ENCODE peak calls at places on chromosomes 11 and 22, in six cellular contexts. Y is psoas muscle, X is MCF 10A, N is aorta, H is foreskin fibroblast, V is T-helper 9 cell. Q is an unnamed sample.

GRCh38 chr11:64288353-64288750 is 2.7 kb downstream of the GPR137 start:
- DNase-seq in V (no peak), H (no peak), X (no peak), Y (no peak), N (no peak), Q (no peak)

GRCh38 chr22:27473533-27473932 is 328.0 kb downstream of the MN1 start:
- DNase-seq in Y (no peak), H (no peak), N (no peak), X (no peak), V (no peak), Q (no peak)

GRCh38 chr22:41447435-41448188 is 1.0 kb upstream of the TOB2 start:
- DNase-seq in H (peak), N (peak), Y (peak), V (peak), X (peak), Q (peak)

GRCh38 chr11:12704049-12704448 is 29.8 kb downstream of the TEAD1 start:
- DNase-seq in V (no peak), N (no peak), X (peak), H (peak), Y (no peak), Q (no peak)

GRCh38 chr11:107565219-107565937 is at the start of gene ALKBH8:
- DNase-seq in H (peak), N (peak), V (peak), Y (peak), X (peak), Q (peak)

GRCh38 chr22:28054622-28054871 is 135.5 kb upstream of the PITPNB start:
- DNase-seq in H (no peak), Y (no peak), V (no peak), X (no peak), N (no peak), Q (no peak)

GRCh38 chr11:47589504-47590025 is 3.1 kb downstream of the FAM180B start:
- DNase-seq in H (no peak), V (no peak), Y (no peak), N (peak), X (no peak), Q (no peak)

GRCh38 chr11:103397369-103397768 is 288.1 kb downstream of the DYNC2H1 start:
- DNase-seq in V (no peak), H (no peak), X (no peak), Y (no peak), N (no peak), Q (no peak)

GRCh38 chr11:122737951-122738693 is 82.6 kb downstream of the UBASH3B start:
- DNase-seq in Y (no peak), H (no peak), N (no peak), X (no peak), V (no peak), Q (no peak)

GRCh38 chr22:36356708-36357694 is 30.8 kb downstream of the MYH9 start:
- DNase-seq in X (no peak), V (peak), N (no peak), H (no peak), Y (no peak), Q (no peak)

GRCh38 chr22:20436309-20437252 is 1.0 kb downstream of the SCARF2 start:
- DNase-seq in Y (no peak), X (no peak), H (peak), N (peak), V (no peak), Q (no peak)

Q was measured in COR-L47.